ENCODE peak calls at places on chromosomes 13 and 19, in four cellular contexts. S, A, M and T are unnamed samples.
A peak's percentile ranks its signal among the peaks of the same experiment; 100 is the strongest.

GRCh38 chr13:71477735-71478134 is 389.3 kb downstream of the DACH1 start:
- DNase-seq in S (no peak), A (no peak), M (no peak), T (no peak)

GRCh38 chr19:8615813-8616596 is 5.5 kb upstream of the ADAMTS10 start:
- DNase-seq in S (no peak), A (peak; percentile 70), M (peak; percentile 55), T (peak; percentile 71)

GRCh38 chr19:49315111-49315510 is 9.9 kb downstream of the SLC6A16 start:
- DNase-seq in S (no peak), A (no peak), M (no peak), T (no peak)

GRCh38 chr19:28468701-28469459 is 744.1 kb downstream of the UQCRFS1 start:
- DNase-seq in S (peak; percentile 10), A (no peak), M (no peak), T (peak; percentile 75)

GRCh38 chr19:54355675-54356074 is 9.1 kb downstream of the LAIR1 start:
- DNase-seq in S (no peak), A (no peak), M (no peak), T (no peak)

GRCh38 chr13:50611117-50611781 is 232.2 kb downstream of the DLEU7 start:
- DNase-seq in S (no peak), A (no peak), M (no peak), T (no peak)

GRCh38 chr19:39401549-39402416 is 4.9 kb upstream of the ZFP36 start:
- DNase-seq in S (no peak), A (no peak), M (peak; percentile 89), T (peak; percentile 86)

GRCh38 chr13:25847145-25847544 is 204.7 kb downstream of the SHISA2 start:
- DNase-seq in S (no peak), A (no peak), M (no peak), T (no peak)

GRCh38 chr19:34209726-34210125 is 37.4 kb downstream of the LSM14A start:
- DNase-seq in S (no peak), A (no peak), M (no peak), T (no peak)

GRCh38 chr19:5051619-5052018 is 82.7 kb downstream of the KDM4B start:
- DNase-seq in S (no peak), A (no peak), M (no peak), T (no peak)

GRCh38 chr19:47022140-47022536 is 2.5 kb downstream of the NPAS1 start:
- DNase-seq in S (no peak), A (no peak), M (no peak), T (no peak)

GRCh38 chr19:1130801-1131717 is 27.3 kb downstream of the GPX4 start:
- DNase-seq in S (no peak), A (no peak), M (no peak), T (peak; percentile 85)

GRCh38 chr13:68081051-68081450 is 850.9 kb upstream of the PCDH9 start:
- DNase-seq in S (no peak), A (no peak), M (no peak), T (no peak)

GRCh38 chr13:112184261-112184660 is 117.3 kb downstream of the SOX1 start:
- DNase-seq in S (no peak), A (no peak), M (no peak), T (no peak)

GRCh38 chr13:112182831-112183543 is 116.0 kb downstream of the SOX1 start:
- DNase-seq in S (no peak), A (no peak), M (no peak), T (no peak)

GRCh38 chr13:112183544-112184145 is 116.7 kb downstream of the SOX1 start:
- DNase-seq in S (no peak), A (no peak), M (no peak), T (no peak)

GRCh38 chr13:112181336-112182051 is 114.5 kb downstream of the SOX1 start:
- DNase-seq in S (no peak), A (no peak), M (no peak), T (no peak)

GRCh38 chr13:112182251-112182650 is 115.3 kb downstream of the SOX1 start:
- DNase-seq in S (no peak), A (no peak), M (no peak), T (no peak)
- H3K9me3 ChIP-seq in S (no peaks in the 10 kb centered on the region), A (no peaks in the 10 kb centered on the region), M (peaks cover 64% of the 10 kb centered on the region), T (no peaks in the 10 kb centered on the region)

GRCh38 chr13:29845440-29846056 is 4.9 kb downstream of the UBL3 start:
- DNase-seq in S (no peak), A (no peak), M (peak; percentile 32), T (no peak)
- TF ChIP-seq CTCF in S (no peak), A (peak; percentile 18), M (peak; percentile 47), T (no peak)

GRCh38 chr19:50415661-50416033 is 3.1 kb upstream of the SPIB start:
- DNase-seq in S (no peak), A (peak; percentile 85), M (no peak), T (peak; percentile 76)
- H3K4me3 ChIP-seq in S (no peak overlapping the region), A (no peak overlapping the region), M (no peak overlapping the region), T (no peak overlapping the region)

GRCh38 chr13:18233783-18234299 is 947.8 kb downstream of the TUBA3C start:
- DNase-seq in S (no peak), A (no peak), M (no peak), T (no peak)

GRCh38 chr13:18236528-18236815 is 945.2 kb downstream of the TUBA3C start:
- DNase-seq in S (no peak), A (no peak), M (no peak), T (no peak)

GRCh38 chr13:18232994-18233782 is 948.4 kb downstream of the TUBA3C start:
- DNase-seq in S (no peak), A (no peak), M (no peak), T (no peak)

GRCh38 chr13:18235172-18235571 is 946.5 kb downstream of the TUBA3C start:
- DNase-seq in S (no peak), A (no peak), M (no peak), T (no peak)

GRCh38 chr13:18235756-18236527 is 945.7 kb downstream of the TUBA3C start:
- DNase-seq in S (no peak), A (no peak), M (no peak), T (no peak)
- H3K9me3 ChIP-seq in S (no peaks in the 10 kb centered on the region), A (peaks cover 5% of the 10 kb centered on the region), M (peaks cover 33% of the 10 kb centered on the region), T (peaks cover 61% of the 10 kb centered on the region)

GRCh38 chr13:110921695-110922094 is 6.8 kb upstream of the ANKRD10 start:
- DNase-seq in S (no peak), A (no peak), M (no peak), T (no peak)
- TF ChIP-seq CTCF in S (no peak), A (no peak), M (no peak), T (no peak)

GRCh38 chr13:40439928-40440327 is 226.5 kb downstream of the FOXO1 start:
- DNase-seq in S (no peak), A (no peak), M (no peak), T (no peak)

GRCh38 chr13:40434516-40435397 is 231.7 kb downstream of the FOXO1 start:
- DNase-seq in S (no peak), A (no peak), M (no peak), T (no peak)

GRCh38 chr13:40438999-40439797 is 227.2 kb downstream of the FOXO1 start:
- DNase-seq in S (peak; percentile 19), A (no peak), M (no peak), T (no peak)

GRCh38 chr13:40440990-40441820 is 225.2 kb downstream of the FOXO1 start:
- DNase-seq in S (peak; percentile 82), A (no peak), M (no peak), T (peak; percentile 70)

GRCh38 chr13:40438022-40438692 is 228.3 kb downstream of the FOXO1 start:
- DNase-seq in S (no peak), A (no peak), M (no peak), T (no peak)
- H3K4me3 ChIP-seq in S (no peak overlapping the region), A (no peak overlapping the region), M (no peak overlapping the region), T (no peak overlapping the region)

GRCh38 chr13:90171649-90172048 is 1175.8 kb upstream of the MIR17HG start:
- DNase-seq in S (no peak), A (no peak), M (no peak), T (no peak)

DNA sequence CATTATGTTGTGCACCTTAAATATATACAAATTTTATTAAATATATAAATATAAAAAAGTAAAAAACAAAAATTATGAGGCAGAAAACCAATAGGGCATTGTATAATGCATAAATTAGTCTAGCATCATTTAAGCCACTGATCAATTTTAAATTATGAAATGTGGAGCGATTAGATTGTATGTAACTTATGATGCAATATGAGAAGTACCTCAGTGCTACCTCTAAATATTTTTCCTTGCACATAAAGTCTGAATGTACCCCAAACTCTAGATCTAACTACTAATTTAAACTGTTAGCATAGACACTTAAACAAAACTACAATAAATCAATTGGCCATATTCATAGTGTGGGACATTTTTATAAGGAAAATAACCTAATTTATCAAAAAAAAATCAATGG is 1178.5 kb upstream of the MIR17HG start:
- DNase-seq in S (no peak), A (no peak), M (no peak), T (no peak)
- H3K9me3 ChIP-seq in S (no peaks in the 10 kb centered on the region), A (peaks cover 3% of the 10 kb centered on the region), M (peaks cover 1% of the 10 kb centered on the region), T (no peaks in the 10 kb centered on the region)

GRCh38 chr19:10565567-10566407 is at the start of gene KRI1:
- DNase-seq in S (peak; percentile 98), A (peak; percentile 96), M (peak; percentile 95), T (peak; percentile 100)

GRCh38 chr19:10562609-10563008 is 3.2 kb downstream of the KRI1 start:
- DNase-seq in S (no peak), A (no peak), M (no peak), T (no peak)

GRCh38 chr19:10566408-10566657 is 523 bp upstream of the KRI1 start:
- DNase-seq in S (no peak), A (no peak), M (no peak), T (no peak)

GRCh38 chr19:10566658-10567410 is 1.0 kb upstream of the KRI1 start:
- DNase-seq in S (no peak), A (no peak), M (no peak), T (peak; percentile 52)

GRCh38 chr19:10565028-10565566 is 713 bp downstream of the KRI1 start:
- DNase-seq in S (peak; percentile 37), A (peak; percentile 75), M (peak; percentile 21), T (peak; percentile 77)
- TF ChIP-seq CTCF in S (no peak), A (peak; percentile 52), M (peak; percentile 35), T (no peak)